ENCODE peak calls at places on chromosomes 13 and 19, in six cellular contexts. K is Panc1; Q is effector memory CD4-positive, alpha-beta T cell; F is hepatocyte; G is fibroblast of lung; O is aorta. R is an unnamed sample.

GRCh38 chr13:29361716-29362115 is 233.8 kb downstream of the SLC7A1 start:
- DNase-seq in O (no peak), Q (no peak), F (no peak), G (no peak), K (no peak), R (no peak)

GRCh38 chr13:73303858-73304257 is 245.1 kb downstream of the KLF5 start:
- DNase-seq in G (no peak), K (no peak), Q (no peak), F (no peak), O (no peak), R (no peak)

GRCh38 chr19:13825489-13826475 is 30.5 kb downstream of the ZSWIM4 start:
- DNase-seq in O (peak), G (no peak), K (no peak), Q (no peak), F (peak), R (no peak)

GRCh38 chr13:108859202-108860012 is 230.0 kb downstream of the MYO16 start:
- DNase-seq in G (peak), K (no peak), Q (no peak), O (no peak), F (peak), R (no peak)

GRCh38 chr13:100542546-100543156 is 45.9 kb downstream of the GGACT start:
- DNase-seq in F (no peak), K (no peak), O (no peak), Q (no peak), G (peak), R (no peak)

GRCh38 chr13:114099918-114100445 is 32.4 kb downstream of the RASA3 start:
- DNase-seq in G (peak), F (no peak), O (no peak), Q (peak), K (no peak), R (peak)

GRCh38 chr13:23377603-23378002 is 55.9 kb downstream of the SACS start:
- DNase-seq in Q (no peak), G (no peak), O (peak), F (peak), K (no peak), R (no peak)

GRCh38 chr19:28526042-28526441 is 686.9 kb downstream of the UQCRFS1 start:
- DNase-seq in K (no peak), Q (no peak), F (no peak), O (no peak), G (no peak), R (no peak)

GRCh38 chr13:100394005-100394695 is 194.4 kb downstream of the GGACT start:
- DNase-seq in K (peak), O (no peak), G (peak), F (no peak), Q (no peak), R (no peak)

GRCh38 chr13:110817143-110817542 is 97.7 kb downstream of the ANKRD10 start:
- DNase-seq in F (no peak), K (no peak), O (no peak), G (no peak), Q (no peak), R (no peak)

GRCh38 chr13:73849292-73849691 is 284.9 kb downstream of the KLF12 start:
- DNase-seq in O (no peak), G (peak), K (no peak), F (peak), Q (no peak), R (no peak)

GRCh38 chr19:16347706-16348105 is 23.1 kb downstream of the KLF2 start:
- DNase-seq in G (no peak), K (no peak), O (no peak), F (no peak), Q (no peak), R (no peak)

GRCh38 chr13:109401307-109401706 is 385.1 kb downstream of the IRS2 start:
- DNase-seq in G (no peak), K (no peak), F (no peak), Q (no peak), O (no peak), R (no peak)

GRCh38 chr19:32343550-32344262 is 1.7 kb upstream of the ZNF507 start:
- DNase-seq in O (no peak), Q (no peak), F (no peak), K (no peak), G (no peak), R (no peak)

GRCh38 chr19:30539315-30539714 is 167.1 kb downstream of the ZNF536 start:
- DNase-seq in O (no peak), Q (no peak), F (no peak), G (no peak), K (no peak), R (no peak)

GRCh38 chr13:75870397-75870801 is 234.3 kb downstream of the LMO7 start:
- DNase-seq in F (peak), Q (no peak), K (peak), G (peak), O (no peak), R (no peak)

GRCh38 chr13:95292622-95293021 is 8.6 kb downstream of the ABCC4 start:
- DNase-seq in G (no peak), F (no peak), Q (no peak), K (no peak), O (no peak), R (no peak)

GRCh38 chr13:95296326-95296939 is 4.8 kb downstream of the ABCC4 start:
- DNase-seq in Q (no peak), O (no peak), G (no peak), F (peak), K (no peak), R (peak)

GRCh38 chr13:95298169-95298940 is 2.9 kb downstream of the ABCC4 start:
- DNase-seq in K (no peak), F (no peak), G (no peak), O (peak), Q (no peak), R (no peak)

GRCh38 chr13:95298971-95299627 is 2.2 kb downstream of the ABCC4 start:
- DNase-seq in O (no peak), F (no peak), Q (no peak), K (no peak), G (peak), R (no peak)

GRCh38 chr13:95295026-95295425 is 6.2 kb downstream of the ABCC4 start:
- DNase-seq in O (peak), Q (no peak), K (no peak), F (no peak), G (no peak), R (no peak)
- H3K4me3 ChIP-seq in O (no peak), Q (no peak), K (no peak), F (no peak), G (no peak), R (no peak)

GRCh38 chr13:24887759-24888158 is 123.8 kb downstream of the RNF17 start:
- DNase-seq in Q (no peak), O (no peak), K (no peak), G (no peak), F (no peak), R (no peak)
- H3K4me3 ChIP-seq in Q (no peak), O (no peak), K (no peak), G (no peak), F (no peak), R (no peak)

GRCh38 chr19:41225238-41226052 is 6.4 kb downstream of the AXL start:
- DNase-seq in G (peak), Q (no peak), F (peak), O (peak), K (peak), R (peak)
- H3K4me3 ChIP-seq in G (peak), Q (peak), F (peak), O (no peak), K (peak), R (peak)

DNA sequence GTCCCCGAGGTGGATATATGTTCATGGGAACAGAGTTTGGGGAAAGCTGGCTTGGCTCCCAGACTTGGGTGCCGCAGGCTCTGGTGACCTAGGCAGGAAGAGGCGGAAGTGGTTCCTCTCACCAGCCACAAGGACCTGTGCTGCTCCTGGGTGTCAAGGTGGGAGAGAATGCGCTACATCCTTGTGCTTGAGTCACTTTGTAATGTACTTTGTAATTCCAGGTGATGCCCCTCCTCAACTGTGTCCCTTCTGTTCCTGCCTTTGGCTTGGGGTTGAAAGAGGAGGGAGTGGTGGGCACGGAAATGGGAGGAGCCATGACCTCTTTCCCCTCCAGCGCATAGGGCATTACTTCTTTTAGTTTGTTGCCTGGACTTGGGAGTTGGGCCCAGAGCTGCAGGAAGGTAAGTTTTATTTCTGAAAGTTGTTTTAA is 10.9 kb downstream of the GARRE1 start:
- DNase-seq in Q (no peak), K (no peak), O (no peak), G (no peak), F (no peak), R (peak)
- H3K4me3 ChIP-seq in Q (no peak), K (no peak), O (no peak), G (no peak), F (no peak), R (peak)

GRCh38 chr13:41017153-41017552 is 2.0 kb downstream of the ELF1 start:
- DNase-seq in F (peak), Q (peak), O (no peak), G (no peak), K (no peak), R (no peak)
- H3K4me3 ChIP-seq in F (peak), Q (peak), O (no peak), G (no peak), K (no peak), R (no peak)

DNA sequence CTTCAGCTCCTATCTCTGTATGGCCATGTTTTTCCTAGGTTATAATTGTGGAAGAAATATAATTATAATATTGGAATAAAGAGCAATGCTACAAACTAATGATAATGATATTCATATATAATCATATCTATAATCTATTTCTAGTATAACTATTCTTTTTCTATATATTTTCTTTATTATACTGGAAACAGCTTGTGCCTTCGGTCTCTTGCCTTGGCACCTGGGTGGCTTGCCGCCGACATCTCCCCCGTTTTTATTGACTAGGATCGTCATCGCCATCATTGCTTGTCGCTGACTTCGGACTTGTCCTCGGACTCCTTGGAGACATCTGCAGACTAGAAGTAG is 24.2 kb downstream of the ZNF763 start:
- DNase-seq in O (no peak), K (no peak), G (no peak), F (no peak), Q (no peak), R (no peak)
- H3K4me3 ChIP-seq in O (no peak), K (peak), G (peak), F (no peak), Q (peak), R (no peak)

GRCh38 chr19:45814851-45815481 is at the start of gene RSPH6A:
- DNase-seq in K (no peak), G (no peak), F (no peak), O (no peak), Q (no peak), R (no peak)

GRCh38 chr19:45815501-45816216 is 551 bp upstream of the RSPH6A start:
- DNase-seq in O (no peak), K (no peak), F (peak), G (no peak), Q (no peak), R (peak)

GRCh38 chr19:45812297-45812696 is 2.8 kb downstream of the RSPH6A start:
- DNase-seq in K (no peak), G (no peak), O (no peak), Q (no peak), F (no peak), R (no peak)

GRCh38 chr19:45816236-45817009 is 1.3 kb upstream of the RSPH6A start:
- DNase-seq in G (no peak), F (no peak), Q (no peak), O (no peak), K (no peak), R (no peak)

GRCh38 chr19:45814166-45814780 is 835 bp downstream of the RSPH6A start:
- DNase-seq in Q (no peak), O (no peak), F (no peak), G (no peak), K (no peak), R (no peak)
- H3K4me3 ChIP-seq in Q (no peak), O (no peak), F (no peak), G (no peak), K (no peak), R (no peak)

GRCh38 chr19:42406111-42406510 is 16.0 kb upstream of the CNFN start:
- DNase-seq in F (no peak), O (no peak), Q (no peak), K (no peak), G (no peak), R (no peak)

GRCh38 chr19:42400404-42400803 is 10.3 kb upstream of the CNFN start:
- DNase-seq in F (no peak), O (no peak), K (no peak), G (no peak), Q (no peak), R (no peak)

GRCh38 chr19:42403586-42403985 is 13.5 kb upstream of the CNFN start:
- DNase-seq in G (no peak), O (no peak), K (no peak), F (no peak), Q (no peak), R (no peak)

GRCh38 chr19:42401365-42402303 is 11.5 kb upstream of the CNFN start:
- DNase-seq in Q (peak), F (peak), K (no peak), O (peak), G (peak), R (peak)

DNA sequence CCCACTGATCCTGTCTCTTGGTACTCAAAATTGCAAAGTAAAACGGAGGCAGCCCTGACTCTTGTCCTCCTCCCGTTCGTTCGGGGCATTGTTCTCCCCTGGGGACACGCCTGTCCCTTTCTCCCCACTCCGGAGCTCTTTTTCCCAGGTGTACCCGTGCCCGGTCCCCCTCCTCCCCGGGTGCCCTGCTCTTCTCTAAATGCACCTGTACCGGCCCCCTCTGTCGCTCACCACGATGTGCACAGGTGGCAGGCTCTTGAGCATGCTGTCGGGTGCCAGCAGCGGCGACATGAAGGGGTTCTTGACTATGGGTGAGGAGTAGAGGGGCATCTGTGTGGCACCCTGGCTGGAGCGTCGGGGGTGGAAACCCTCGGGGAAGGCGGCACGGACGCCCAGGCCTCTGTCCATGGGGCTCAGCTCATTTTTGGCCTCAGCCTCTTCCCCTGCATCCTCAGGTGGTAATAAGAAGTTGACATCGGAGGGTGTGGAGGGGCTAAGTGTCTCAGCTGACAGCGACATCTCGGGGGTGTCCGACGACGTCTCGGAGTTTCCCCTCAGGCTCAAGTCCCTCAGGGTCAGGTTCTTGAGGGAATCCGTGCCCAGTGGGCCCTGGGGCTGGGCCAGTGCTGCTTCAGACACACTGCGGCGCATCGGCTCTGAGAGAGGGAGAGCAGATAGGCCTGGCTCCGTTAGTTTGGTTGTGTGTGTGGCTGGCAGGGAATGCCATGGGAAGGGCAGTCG is 12.4 kb upstream of the CNFN start:
- DNase-seq in G (no peak), Q (no peak), F (no peak), K (no peak), O (no peak), R (no peak)
- H3K4me3 ChIP-seq in G (peak), Q (peak), F (peak), K (peak), O (no peak), R (peak)

GRCh38 chr19:11361037-11361770 is 6.0 kb downstream of the PLPPR2 start:
- DNase-seq in O (no peak), K (no peak), Q (no peak), F (peak), G (no peak), R (peak)
- H3K4me3 ChIP-seq in O (no peak), K (no peak), Q (no peak), F (no peak), G (no peak), R (no peak)

GRCh38 chr13:83878691-83879410 is 3.4 kb downstream of the SLITRK1 start:
- DNase-seq in F (no peak), G (no peak), K (no peak), O (peak), Q (no peak), R (no peak)
- H3K4me3 ChIP-seq in F (no peak), G (peak), K (no peak), O (peak), Q (no peak), R (no peak)